ENCODE peak calls at places on chromosomes 7 and 10, in eight cellular contexts. T is AG09309, Z is cardiac muscle cell, L is body of pancreas, O is psoas muscle, B is astrocyte of the spinal cord, H is AG09319, P is HL-60. R is an unnamed sample.

GRCh38 chr7:76509931-76510877 is at the start of gene UPK3B:
- DNase-seq in Z (peak; percentile 7), P (no peak), H (no peak), T (no peak), L (no peak), B (peak; percentile 11), O (no peak), R (no peak)

GRCh38 chr10:86744067-86744725 is 12.2 kb upstream of the BMPR1A start:
- DNase-seq in T (no peak), O (no peak), B (no peak), L (no peak), H (no peak), Z (peak; percentile 50), P (no peak), R (no peak)

GRCh38 chr10:29183304-29183918 is 105.5 kb upstream of the LYZL1 start:
- DNase-seq in P (no peak), B (no peak), H (no peak), T (no peak), O (no peak), L (no peak), Z (no peak), R (no peak)

GRCh38 chr7:76281706-76282343 is 20.6 kb upstream of the HSPB1 start:
- DNase-seq in H (no peak), O (no peak), T (no peak), L (no peak), P (no peak), Z (no peak), B (no peak), R (no peak)

GRCh38 chr7:16849295-16850148 is 32.3 kb downstream of the AGR3 start:
- DNase-seq in Z (no peak), P (no peak), O (no peak), T (no peak), B (no peak), H (no peak), L (no peak), R (no peak)

GRCh38 chr7:34341331-34341730 is 316.7 kb upstream of the NPSR1 start:
- DNase-seq in P (no peak), H (no peak), O (no peak), L (no peak), T (no peak), B (no peak), Z (no peak), R (no peak)

GRCh38 chr7:135236727-135237126 is 3.1 kb downstream of the STRA8 start:
- DNase-seq in O (no peak), L (no peak), Z (no peak), B (no peak), H (no peak), T (no peak), P (no peak), R (no peak)

GRCh38 chr7:47535033-47535703 is 46.7 kb downstream of the TNS3 start:
- DNase-seq in B (peak; percentile 22), P (no peak), L (no peak), O (no peak), H (no peak), Z (peak; percentile 21), T (no peak), R (no peak)

GRCh38 chr7:151695856-151696555 is 176.3 kb upstream of the RHEB start:
- DNase-seq in B (no peak), L (no peak), O (no peak), P (no peak), H (no peak), T (no peak), Z (no peak), R (no peak)

GRCh38 chr7:157090485-157091165 is 48.1 kb upstream of the UBE3C start:
- DNase-seq in P (no peak), O (no peak), L (no peak), Z (no peak), T (no peak), H (no peak), B (no peak), R (no peak)

GRCh38 chr10:49242604-49243003 is 54.4 kb upstream of the TMEM273 start:
- DNase-seq in P (no peak), Z (no peak), T (no peak), O (no peak), L (no peak), B (no peak), H (no peak), R (no peak)

DNA sequence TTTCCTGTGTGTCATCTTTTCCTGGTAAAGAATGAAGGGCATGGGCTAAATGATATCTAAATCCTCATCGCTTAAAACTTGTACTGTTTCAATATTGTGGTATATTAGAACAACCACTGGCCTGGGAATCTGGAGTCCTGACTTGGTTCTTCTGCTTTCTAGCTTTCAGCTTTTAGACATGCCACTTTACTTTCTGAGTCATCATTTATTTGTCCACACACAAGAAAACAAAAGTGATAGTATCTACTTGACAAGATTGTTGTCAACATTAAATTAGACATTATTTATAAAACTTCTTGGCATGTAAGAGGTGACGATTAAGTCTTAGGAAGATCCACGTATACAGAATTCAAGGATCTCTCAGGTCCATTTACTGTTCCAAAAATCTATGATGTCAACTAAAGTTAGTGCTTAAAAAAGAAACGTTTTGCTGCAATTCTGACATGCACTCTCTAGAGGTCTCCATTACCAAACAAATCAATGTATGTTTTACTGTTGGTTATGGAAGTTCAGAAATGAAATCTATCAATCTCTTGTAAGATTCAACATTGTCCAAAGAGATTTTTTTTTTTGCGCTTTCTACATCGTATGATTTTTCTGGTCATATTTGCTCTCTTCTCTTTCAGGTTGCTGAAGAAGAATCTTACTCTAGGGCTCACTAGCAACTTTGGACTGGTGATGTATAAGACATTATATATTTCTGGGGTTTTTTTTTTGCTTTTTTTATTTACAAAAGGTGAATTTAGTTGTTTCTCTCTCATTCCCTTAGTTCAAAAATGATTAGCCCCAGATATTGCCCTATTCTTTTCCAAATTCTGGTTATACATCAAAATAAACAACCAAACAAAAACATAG is 53.6 kb upstream of the DYNC1I1 start:
- DNase-seq in H (no peak), P (no peak), Z (peak; percentile 41), L (no peak), O (no peak), B (peak; percentile 36), T (peak; percentile 1), R (no peak)
- TF ChIP-seq CTCF in H (peak; percentile 47), P (no peak), Z (peak; percentile 51), L (no peak), O (peak; percentile 26), B (peak; percentile 48), T (peak; percentile 38), R (peak; percentile 26)

DNA sequence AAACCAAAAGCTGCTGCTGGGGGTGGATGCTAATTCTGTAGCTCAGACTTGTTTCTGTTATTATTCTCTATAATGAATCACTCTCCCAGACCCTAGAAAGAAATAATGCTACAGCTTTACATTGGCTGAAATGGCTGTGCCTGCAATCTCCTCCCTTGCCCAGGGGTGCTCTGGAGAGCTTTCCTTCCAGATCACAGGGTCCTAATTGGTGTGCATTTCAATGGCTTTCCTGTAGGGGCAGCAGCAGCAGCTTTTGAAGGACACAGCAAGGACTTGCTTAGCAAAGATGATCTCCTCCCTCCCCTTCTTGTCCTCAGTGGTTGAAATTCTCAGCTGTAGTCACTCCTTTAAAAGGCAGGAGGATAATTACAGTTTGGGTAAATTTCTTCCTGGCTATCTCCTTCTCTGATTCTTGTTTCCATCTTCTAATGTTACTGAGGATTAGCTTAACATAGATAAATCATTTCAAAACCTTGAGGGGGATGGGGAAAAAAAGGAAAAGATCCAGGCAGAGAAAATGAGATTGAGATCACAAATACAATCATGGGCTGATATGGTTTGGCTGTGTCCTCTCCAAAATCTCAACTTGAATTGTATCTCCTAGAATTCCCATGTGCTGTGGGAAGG is 120.2 kb upstream of the CTTNBP2 start:
- DNase-seq in O (no peak), T (no peak), Z (peak; percentile 1), P (peak; percentile 3), B (peak; percentile 51), H (no peak), L (peak; percentile 45), R (no peak)
- TF ChIP-seq CTCF in O (no peak), T (no peak), Z (no peak), P (peak; percentile 54), B (peak; percentile 63), H (peak; percentile 35), L (no peak), R (peak; percentile 33)

GRCh38 chr10:33327750-33328149 is 6.7 kb downstream of the NRP1 start:
- DNase-seq in T (no peak), P (no peak), Z (peak; percentile 38), L (no peak), H (no peak), O (no peak), B (no peak), R (no peak)
- TF ChIP-seq CTCF in T (peak; percentile 46), P (no peak), Z (peak; percentile 34), L (no peak), H (peak; percentile 34), O (peak; percentile 53), B (peak; percentile 44), R (peak; percentile 44)

DNA sequence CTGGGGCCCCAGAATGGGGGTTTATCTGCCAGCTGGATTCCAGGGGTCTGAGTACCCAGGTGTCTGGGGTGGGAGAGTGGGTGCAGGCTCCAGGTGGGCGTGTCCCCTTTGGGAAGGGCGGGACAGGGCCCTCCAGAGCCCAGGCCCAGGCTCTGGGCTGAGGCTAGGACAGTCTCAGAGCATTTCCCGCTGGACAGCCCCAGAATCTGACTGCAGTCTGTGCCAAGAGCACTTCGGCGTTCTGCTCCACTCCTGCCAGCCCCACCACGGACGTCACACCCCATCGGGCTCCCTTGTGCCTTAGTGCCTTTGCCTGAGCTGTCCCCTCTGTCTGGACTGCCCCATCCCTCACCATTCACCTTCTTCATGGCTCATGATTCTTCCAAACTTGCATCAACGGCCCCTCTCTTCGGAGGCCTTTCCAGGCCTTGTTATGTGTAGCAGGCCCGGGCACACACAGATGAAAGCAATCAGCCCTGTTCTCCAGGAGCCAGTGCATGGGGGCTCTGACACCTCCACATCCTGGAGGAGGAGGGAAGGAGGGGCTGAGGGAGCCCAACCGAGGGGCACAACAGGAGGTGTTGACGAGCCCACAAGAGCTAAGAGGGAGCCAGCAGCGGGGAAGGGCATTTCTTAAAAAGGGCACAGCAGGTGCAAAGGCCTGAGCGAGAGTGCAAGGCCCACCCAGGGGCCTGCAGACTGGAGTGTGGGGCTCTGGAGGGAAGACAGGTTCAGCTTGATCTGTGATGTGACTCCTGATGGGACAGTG is 41.6 kb downstream of the GTF2IRD1 start:
- DNase-seq in L (no peak), H (no peak), O (no peak), Z (no peak), T (no peak), B (no peak), P (no peak), R (no peak)
- TF ChIP-seq CTCF in L (no peak), H (no peak), O (no peak), Z (no peak), T (no peak), B (no peak), P (no peak), R (no peak)

GRCh38 chr10:17675638-17676037 is 31.7 kb downstream of the STAM start:
- DNase-seq in P (no peak), T (no peak), Z (no peak), L (no peak), O (no peak), B (no peak), H (no peak), R (no peak)
- TF ChIP-seq CTCF in P (no peak), T (no peak), Z (no peak), L (no peak), O (no peak), B (no peak), H (no peak), R (no peak)

GRCh38 chr10:36636879-36637278 is 488.5 kb upstream of the ANKRD30A start:
- DNase-seq in L (no peak), O (no peak), T (no peak), H (no peak), P (no peak), B (no peak), Z (no peak), R (no peak)
- TF ChIP-seq CTCF in L (no peak), O (no peak), T (no peak), H (no peak), P (no peak), B (no peak), Z (no peak), R (no peak)

GRCh38 chr7:30888783-30889182 is 22.9 kb upstream of the AQP1 start:
- DNase-seq in P (no peak), O (peak; percentile 48), L (no peak), Z (peak; percentile 93), H (peak; percentile 63), T (peak; percentile 71), B (peak; percentile 80), R (peak; percentile 58)
- TF ChIP-seq CTCF in P (no peak), O (no peak), L (no peak), Z (peak; percentile 18), H (peak; percentile 17), T (peak; percentile 0), B (no peak), R (peak; percentile 24)

R was measured in BJ.